ENCODE peak calls at places on chromosomes 11 and 22, in seven cellular contexts. One of them, this sample, is unnamed.

GRCh38 chr22:22576244-22576988 is 17.4 kb upstream of the PRAME start:
- DNase-seq in WTC11: peak
- DNase-seq in HTR-8/SVneo: peak
- DNase-seq in GM23248: peak
- DNase-seq in naive B cell: peak
- DNase-seq in CD4-positive, alpha-beta T cell: no peak
- DNase-seq in frontal cortex: peak
- DNase-seq in this sample: peak

GRCh38 chr11:44568706-44569473 is 3.4 kb downstream of the CD82 start:
- DNase-seq in GM23248: peak
- DNase-seq in frontal cortex: peak
- DNase-seq in naive B cell: peak
- DNase-seq in HTR-8/SVneo: peak
- DNase-seq in CD4-positive, alpha-beta T cell: peak
- DNase-seq in WTC11: no peak
- DNase-seq in this sample: peak

GRCh38 chr11:69657911-69658605 is 17.1 kb downstream of the LTO1 start:
- DNase-seq in WTC11: peak
- DNase-seq in HTR-8/SVneo: no peak
- DNase-seq in frontal cortex: no peak
- DNase-seq in CD4-positive, alpha-beta T cell: no peak
- DNase-seq in naive B cell: no peak
- DNase-seq in GM23248: peak
- DNase-seq in this sample: peak

GRCh38 chr22:29673361-29673760 is 46.4 kb upstream of the CABP7 start:
- DNase-seq in HTR-8/SVneo: no peak
- DNase-seq in frontal cortex: no peak
- DNase-seq in CD4-positive, alpha-beta T cell: no peak
- DNase-seq in naive B cell: no peak
- DNase-seq in GM23248: no peak
- DNase-seq in WTC11: no peak
- DNase-seq in this sample: no peak

GRCh38 chr11:75841739-75842138 is 26.7 kb downstream of the UVRAG start:
- DNase-seq in naive B cell: no peak
- DNase-seq in frontal cortex: no peak
- DNase-seq in HTR-8/SVneo: no peak
- DNase-seq in WTC11: no peak
- DNase-seq in GM23248: no peak
- DNase-seq in CD4-positive, alpha-beta T cell: no peak
- DNase-seq in this sample: no peak

GRCh38 chr11:125679397-125679796 is 1.2 kb downstream of the ACRV1 start:
- DNase-seq in HTR-8/SVneo: no peak
- DNase-seq in CD4-positive, alpha-beta T cell: no peak
- DNase-seq in GM23248: peak
- DNase-seq in WTC11: no peak
- DNase-seq in naive B cell: no peak
- DNase-seq in frontal cortex: no peak
- DNase-seq in this sample: peak

GRCh38 chr22:27139935-27140493 is 482.6 kb downstream of the MIAT start:
- DNase-seq in frontal cortex: no peak
- DNase-seq in naive B cell: no peak
- DNase-seq in WTC11: no peak
- DNase-seq in HTR-8/SVneo: peak
- DNase-seq in CD4-positive, alpha-beta T cell: no peak
- DNase-seq in GM23248: peak
- DNase-seq in this sample: peak

GRCh38 chr11:1682225-1682901 is 14.6 kb upstream of the KRTAP5-6 start:
- DNase-seq in frontal cortex: no peak
- DNase-seq in HTR-8/SVneo: no peak
- DNase-seq in CD4-positive, alpha-beta T cell: no peak
- DNase-seq in WTC11: no peak
- DNase-seq in naive B cell: no peak
- DNase-seq in GM23248: no peak
- DNase-seq in this sample: no peak

GRCh38 chr11:101797335-101797734 is 117.5 kb upstream of the CEP126 start:
- DNase-seq in naive B cell: no peak
- DNase-seq in WTC11: no peak
- DNase-seq in GM23248: peak
- DNase-seq in CD4-positive, alpha-beta T cell: no peak
- DNase-seq in HTR-8/SVneo: no peak
- DNase-seq in frontal cortex: no peak
- DNase-seq in this sample: no peak

GRCh38 chr11:120331301-120331966 is 4.8 kb upstream of the ARHGEF12 start:
- DNase-seq in HTR-8/SVneo: peak
- DNase-seq in GM23248: peak
- DNase-seq in naive B cell: no peak
- DNase-seq in WTC11: no peak
- DNase-seq in frontal cortex: no peak
- DNase-seq in CD4-positive, alpha-beta T cell: no peak
- DNase-seq in this sample: no peak

GRCh38 chr22:32501797-32502290 is 27.2 kb downstream of the FBXO7 start:
- DNase-seq in frontal cortex: no peak
- DNase-seq in naive B cell: no peak
- DNase-seq in WTC11: no peak
- DNase-seq in CD4-positive, alpha-beta T cell: no peak
- DNase-seq in GM23248: peak
- DNase-seq in HTR-8/SVneo: no peak
- DNase-seq in this sample: no peak

GRCh38 chr11:69074786-69075185 is 26.1 kb downstream of the TPCN2 start:
- DNase-seq in WTC11: no peak
- DNase-seq in HTR-8/SVneo: no peak
- DNase-seq in CD4-positive, alpha-beta T cell: no peak
- DNase-seq in frontal cortex: no peak
- DNase-seq in GM23248: peak
- DNase-seq in naive B cell: no peak
- DNase-seq in this sample: no peak

GRCh38 chr11:61075891-61076290 is 26.4 kb upstream of the CD5 start:
- DNase-seq in WTC11: no peak
- DNase-seq in HTR-8/SVneo: peak
- DNase-seq in CD4-positive, alpha-beta T cell: no peak
- DNase-seq in frontal cortex: no peak
- DNase-seq in naive B cell: no peak
- DNase-seq in GM23248: peak
- DNase-seq in this sample: no peak